ENCODE peak calls at places on chromosomes 5 and 9, in seven cellular contexts. D is neural crest cell, C is body of pancreas, R is progenitor cell of endocrine pancreas, I is cardiac fibroblast, S is ovary, T is uterus. V is an unnamed sample.

GRCh38 chr5:39399135-39400036 is 25.4 kb downstream of the DAB2 start:
- DNase-seq in D (no peak), C (no peak), R (no peak), I (peak), S (no peak), T (no peak), V (peak)

GRCh38 chr9:136091582-136092352 is 3.3 kb downstream of the NACC2 start:
- DNase-seq in D (no peak), C (no peak), R (no peak), I (peak), S (no peak), T (no peak), V (peak)

GRCh38 chr5:180816608-180817534 is 14.3 kb upstream of the MGAT1 start:
- DNase-seq in D (no peak), C (no peak), R (no peak), I (peak), S (peak), T (peak), V (peak)

GRCh38 chr5:39169081-39169480 is 50.3 kb downstream of the FYB1 start:
- DNase-seq in D (no peak), C (no peak), R (no peak), I (peak), S (no peak), T (no peak), V (peak)

GRCh38 chr9:5429873-5430564 is 7.7 kb downstream of the PLGRKT start:
- DNase-seq in D (no peak), C (no peak), R (no peak), I (no peak), S (no peak), T (no peak), V (no peak)

GRCh38 chr5:91028518-91028956 is 354.6 kb downstream of the ARRDC3 start:
- DNase-seq in D (no peak), C (no peak), R (no peak), I (no peak), S (peak), T (no peak), V (no peak)

GRCh38 chr5:133446440-133446839 is 165.9 kb downstream of the FSTL4 start:
- DNase-seq in D (no peak), C (no peak), R (no peak), I (no peak), S (no peak), T (no peak), V (no peak)

GRCh38 chr5:321233-321725 is at the start of gene AHRR:
- DNase-seq in D (peak), C (no peak), R (peak), I (peak), S (peak), T (no peak), V (peak)

GRCh38 chr5:135689506-135689905 is 110.7 kb upstream of the CXCL14 start:
- DNase-seq in D (no peak), C (no peak), R (no peak), I (no peak), S (no peak), T (no peak), V (no peak)

GRCh38 chr9:20624201-20625002 is 2.1 kb upstream of the MLLT3 start:
- DNase-seq in D (peak), C (peak), R (peak), I (peak), S (peak), T (peak), V (peak)

GRCh38 chr5:34690301-34690700 is 34.2 kb downstream of the RAI14 start:
- DNase-seq in D (no peak), C (no peak), R (no peak), I (no peak), S (no peak), T (no peak), V (no peak)

GRCh38 chr9:97505845-97506244 is 4.4 kb downstream of the TMOD1 start:
- DNase-seq in D (no peak), C (no peak), R (no peak), I (no peak), S (no peak), T (no peak), V (no peak)

GRCh38 chr9:35518981-35519679 is 29.2 kb downstream of the RUSC2 start:
- DNase-seq in D (no peak), C (no peak), R (no peak), I (peak), S (no peak), T (no peak), V (peak)

GRCh38 chr9:89920131-89920530 is 315.3 kb downstream of the GADD45G start:
- DNase-seq in D (no peak), C (no peak), R (no peak), I (no peak), S (no peak), T (no peak), V (no peak)

GRCh38 chr5:81685481-81685880 is 65.4 kb downstream of the SSBP2 start:
- DNase-seq in D (no peak), C (no peak), R (no peak), I (no peak), S (no peak), T (no peak), V (no peak)

GRCh38 chr9:71966601-71967000 is 55.2 kb downstream of the C9orf85 start:
- DNase-seq in D (no peak), C (no peak), R (no peak), I (no peak), S (no peak), T (no peak), V (no peak)

GRCh38 chr9:69885474-69885929 is 64.9 kb downstream of the CFAP95 start:
- DNase-seq in D (no peak), C (no peak), R (no peak), I (peak), S (no peak), T (no peak), V (peak)

DNA sequence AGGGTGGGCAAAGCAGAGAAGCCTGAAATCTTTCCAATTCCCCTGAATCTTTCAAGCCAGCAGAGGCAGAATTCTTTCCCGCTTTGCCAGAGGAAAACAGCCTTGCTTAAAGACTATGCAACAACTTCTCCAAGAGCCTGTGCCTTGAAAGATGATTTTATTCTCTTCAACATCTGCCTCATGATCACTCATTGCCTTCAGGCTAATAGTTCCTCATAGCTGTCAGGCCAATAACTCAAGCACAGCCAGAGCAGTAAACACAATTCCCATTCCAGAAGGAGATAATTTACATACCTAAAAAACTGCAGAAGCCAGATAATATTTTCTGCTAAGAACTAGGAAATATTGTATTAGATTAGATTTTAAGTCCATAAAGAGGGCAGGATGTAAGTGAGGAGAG is 92.3 kb upstream of the PUM3 start:
- DNase-seq in D (no peak), C (no peak), R (no peak), I (no peak), S (no peak), T (no peak), V (no peak)
- TF ChIP-seq CTCF in D (no peak), C (no peak), R (no peak), I (no peak), S (no peak), T (no peak), V (no peak)

GRCh38 chr5:127909821-127910220 is 173.7 kb upstream of the SLC12A2 start:
- DNase-seq in D (no peak), C (no peak), R (no peak), I (no peak), S (no peak), T (no peak), V (no peak)

GRCh38 chr5:127907907-127908306 is 175.7 kb upstream of the SLC12A2 start:
- DNase-seq in D (no peak), C (no peak), R (no peak), I (no peak), S (no peak), T (no peak), V (no peak)

GRCh38 chr5:127910307-127910956 is 173.1 kb upstream of the SLC12A2 start:
- DNase-seq in D (no peak), C (no peak), R (no peak), I (no peak), S (no peak), T (no peak), V (no peak)

GRCh38 chr5:127906562-127907204 is 176.9 kb upstream of the SLC12A2 start:
- DNase-seq in D (no peak), C (no peak), R (no peak), I (no peak), S (no peak), T (no peak), V (no peak)

GRCh38 chr5:127909078-127909477 is 174.5 kb upstream of the SLC12A2 start:
- DNase-seq in D (peak), C (peak), R (no peak), I (peak), S (no peak), T (no peak), V (peak)
- TF ChIP-seq CTCF in D (peak), C (peak), R (peak), I (peak), S (no peak), T (no peak), V (peak)

DNA sequence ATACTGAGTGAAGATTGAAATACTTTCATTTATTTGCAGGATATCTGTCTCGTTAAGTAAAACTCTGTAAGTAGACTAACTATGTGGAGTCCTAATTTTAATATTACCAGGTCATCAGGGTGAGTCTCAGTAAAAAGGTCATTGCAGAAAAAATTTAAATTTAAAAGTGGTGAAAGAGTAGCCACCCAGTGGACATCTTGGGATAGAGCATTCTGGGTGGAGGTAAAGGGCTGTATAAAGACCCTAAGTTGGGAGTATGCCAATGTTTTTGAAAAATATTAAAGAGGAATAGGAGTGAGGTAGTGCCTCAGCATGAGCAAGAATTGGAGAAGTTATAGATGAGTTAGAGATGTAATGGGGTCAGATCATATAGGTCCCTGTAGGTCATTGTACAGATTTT is 145.5 kb downstream of the HMHB1 start:
- DNase-seq in D (no peak), C (no peak), R (no peak), I (peak), S (no peak), T (no peak), V (no peak)
- TF ChIP-seq CTCF in D (peak), C (no peak), R (peak), I (peak), S (no peak), T (no peak), V (peak)

GRCh38 chr5:170424629-170425028 is 35.5 kb upstream of the KCNMB1 start:
- DNase-seq in D (no peak), C (no peak), R (no peak), I (no peak), S (no peak), T (no peak), V (no peak)

GRCh38 chr5:170421822-170422221 is 32.7 kb upstream of the KCNMB1 start:
- DNase-seq in D (no peak), C (no peak), R (no peak), I (no peak), S (no peak), T (no peak), V (no peak)

GRCh38 chr5:170419666-170420065 is 30.5 kb upstream of the KCNMB1 start:
- DNase-seq in D (no peak), C (no peak), R (no peak), I (no peak), S (no peak), T (no peak), V (no peak)

GRCh38 chr5:170418736-170419135 is 29.6 kb upstream of the KCNMB1 start:
- DNase-seq in D (no peak), C (no peak), R (no peak), I (no peak), S (no peak), T (no peak), V (no peak)

DNA sequence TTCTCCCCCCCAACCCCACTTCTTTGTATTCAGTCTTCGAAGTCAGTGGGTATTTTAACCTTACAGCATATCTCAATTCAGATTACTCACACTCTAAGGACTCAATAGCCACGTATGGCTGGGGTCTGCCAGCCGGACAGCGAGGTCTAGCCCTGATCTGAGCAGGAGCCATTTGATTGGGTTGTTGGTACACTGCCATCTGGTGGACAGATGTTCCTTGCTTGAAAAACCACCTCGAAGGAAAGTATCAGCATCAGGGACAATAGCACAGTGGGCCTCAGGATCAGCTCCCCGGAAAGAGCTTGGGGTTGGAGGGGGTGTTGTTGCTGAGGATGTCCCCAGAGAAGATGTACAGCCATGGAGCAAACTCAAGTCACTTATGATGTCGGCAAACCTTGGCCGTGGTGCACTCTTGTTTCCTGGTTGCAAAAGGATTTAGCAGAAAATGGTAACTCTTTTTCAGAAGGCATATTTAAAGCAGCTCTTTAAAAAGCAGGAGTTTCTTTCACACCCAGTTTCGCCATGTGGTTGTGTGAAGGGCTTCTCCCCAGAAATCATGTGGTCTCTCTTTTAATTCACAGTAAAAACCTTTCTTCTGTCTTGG is 31.7 kb upstream of the KCNMB1 start:
- DNase-seq in D (peak), C (peak), R (peak), I (peak), S (peak), T (peak), V (peak)
- TF ChIP-seq CTCF in D (peak), C (peak), R (peak), I (peak), S (peak), T (peak), V (peak)

GRCh38 chr9:6827370-6827949 is 69.7 kb downstream of the KDM4C start:
- DNase-seq in D (peak), C (no peak), R (peak), I (peak), S (no peak), T (no peak), V (peak)
- TF ChIP-seq CTCF in D (peak), C (peak), R (peak), I (peak), S (no peak), T (peak), V (peak)

GRCh38 chr9:133708123-133708769 is 29.9 kb downstream of the SARDH start:
- DNase-seq in D (no peak), C (no peak), R (no peak), I (no peak), S (no peak), T (no peak), V (no peak)

GRCh38 chr9:133707761-133708122 is 30.4 kb downstream of the SARDH start:
- DNase-seq in D (no peak), C (no peak), R (no peak), I (no peak), S (no peak), T (no peak), V (no peak)

GRCh38 chr9:133707065-133707760 is 30.9 kb downstream of the SARDH start:
- DNase-seq in D (no peak), C (no peak), R (no peak), I (peak), S (no peak), T (peak), V (peak)

GRCh38 chr9:133709716-133710571 is 28.2 kb downstream of the SARDH start:
- DNase-seq in D (no peak), C (no peak), R (no peak), I (no peak), S (no peak), T (no peak), V (no peak)

DNA sequence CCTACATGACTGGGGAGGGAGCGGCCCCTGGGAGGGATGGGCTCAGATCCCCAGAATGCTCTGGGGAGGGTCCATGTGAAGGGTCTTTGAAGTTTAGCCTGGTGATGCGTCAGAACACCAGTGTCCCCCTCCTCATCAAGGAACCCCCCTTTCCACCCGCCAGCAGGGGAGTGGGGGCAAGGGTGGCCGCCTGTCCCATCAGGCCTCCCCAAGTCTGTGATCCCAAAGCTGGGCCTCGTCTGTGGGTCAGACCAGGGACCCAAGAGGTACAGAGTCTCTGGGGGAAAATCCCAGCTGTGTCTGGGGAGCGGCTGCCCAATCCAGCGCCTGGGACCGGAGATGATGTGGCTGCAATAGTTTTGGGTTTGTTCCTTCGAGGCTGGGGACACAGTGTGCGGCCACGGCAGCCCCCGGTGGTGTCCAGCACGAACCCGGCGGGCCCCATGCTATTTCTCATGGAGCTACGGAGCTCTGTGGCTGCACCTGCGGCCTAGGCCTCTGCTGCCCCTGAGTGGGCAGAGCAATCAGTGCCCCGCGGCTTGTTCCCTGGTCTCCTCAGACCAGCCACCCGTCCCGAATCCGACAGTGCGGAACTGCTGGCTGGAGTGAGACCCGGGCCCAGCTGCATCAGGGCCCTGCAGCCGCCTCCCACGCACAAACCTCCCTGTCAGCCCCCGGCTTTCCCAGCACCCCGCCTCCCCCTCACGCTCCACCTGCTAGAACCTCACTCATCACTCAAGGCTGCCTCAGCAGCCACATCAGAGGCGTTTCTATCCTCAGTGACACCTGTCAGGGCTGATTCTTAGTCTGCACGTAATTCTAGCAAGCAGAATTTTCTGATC is 29.2 kb downstream of the SARDH start:
- DNase-seq in D (no peak), C (no peak), R (no peak), I (no peak), S (no peak), T (no peak), V (no peak)
- TF ChIP-seq CTCF in D (no peak), C (no peak), R (no peak), I (no peak), S (no peak), T (no peak), V (no peak)

DNA sequence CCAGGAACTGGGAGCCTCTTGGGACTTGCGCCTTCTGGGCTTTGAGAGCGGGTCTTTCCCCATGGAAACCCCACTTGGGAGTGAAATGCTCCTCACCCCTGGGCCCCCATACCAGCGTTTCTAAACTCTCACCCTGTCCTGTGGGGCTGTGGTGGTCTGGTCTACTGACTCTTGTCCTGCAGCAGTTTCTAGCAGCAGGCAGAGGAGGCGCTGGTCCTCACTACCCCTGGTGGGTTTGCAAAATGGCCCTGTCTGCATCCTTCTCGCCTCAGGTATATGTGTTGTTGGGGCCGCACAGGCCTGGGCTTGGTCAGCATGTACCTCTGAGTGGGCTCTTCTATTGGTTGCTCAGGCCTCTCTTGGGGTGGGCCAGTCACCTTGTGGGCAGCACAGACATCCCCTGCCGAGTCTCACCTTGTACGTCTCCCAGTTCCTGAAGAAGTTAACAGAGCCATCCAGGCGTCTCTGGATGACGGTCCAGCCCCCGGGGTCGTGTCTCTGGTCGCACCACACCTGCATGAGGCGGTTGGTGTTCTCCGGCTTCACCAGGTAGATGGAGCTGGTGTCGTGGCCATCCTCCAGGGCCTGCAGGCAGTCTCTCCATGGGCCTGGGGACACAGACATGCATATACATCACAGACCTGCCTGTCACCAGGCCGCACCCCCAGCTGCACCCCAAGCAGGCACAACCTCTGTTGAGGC is 29.0 kb downstream of the ANGPTL2 start:
- DNase-seq in D (no peak), C (no peak), R (no peak), I (no peak), S (no peak), T (no peak), V (no peak)
- TF ChIP-seq CTCF in D (no peak), C (no peak), R (no peak), I (no peak), S (no peak), T (no peak), V (no peak)

DNA sequence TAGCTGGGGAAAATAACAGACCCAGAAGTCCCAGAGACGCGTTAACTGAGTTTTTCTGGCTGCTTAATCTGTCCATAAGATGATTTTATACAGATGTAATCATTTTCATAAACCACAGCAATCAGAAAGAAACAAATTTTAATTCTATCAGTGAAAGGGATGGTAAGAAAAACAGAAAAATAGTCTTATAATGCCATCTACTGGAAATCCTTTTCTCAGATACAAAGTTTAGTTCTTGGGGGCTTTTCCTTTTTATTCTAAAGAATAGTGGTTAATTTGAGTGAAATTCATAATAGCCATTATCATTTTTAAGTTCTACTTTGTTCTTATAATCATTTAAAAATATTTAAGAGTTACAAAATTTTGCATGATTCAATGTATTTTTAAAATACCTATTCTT is 44.4 kb downstream of the DROSHA start:
- DNase-seq in D (no peak), C (no peak), R (no peak), I (no peak), S (no peak), T (no peak), V (no peak)
- TF ChIP-seq CTCF in D (no peak), C (no peak), R (no peak), I (no peak), S (no peak), T (no peak), V (peak)

GRCh38 chr9:116726606-116727005 is 39.5 kb downstream of the TRIM32 start:
- DNase-seq in D (no peak), C (no peak), R (no peak), I (no peak), S (no peak), T (no peak), V (no peak)
- TF ChIP-seq CTCF in D (no peak), C (no peak), R (no peak), I (no peak), S (no peak), T (no peak), V (no peak)

GRCh38 chr5:11234501-11234911 is 473.5 kb upstream of the DAP start:
- DNase-seq in D (no peak), C (no peak), R (no peak), I (no peak), S (no peak), T (no peak), V (no peak)
- TF ChIP-seq CTCF in D (no peak), C (no peak), R (no peak), I (no peak), S (no peak), T (no peak), V (no peak)